ENCODE peak calls at places on chromosomes 1 and 21, in six cellular contexts. One of them, this sample, is unnamed.
A peak's percentile ranks its signal among the peaks of the same experiment; 100 is the strongest.

GRCh38 chr1:75152092-75152491 is 17.9 kb downstream of the LHX8 start:
- DNase-seq in amygdala: no peak
- DNase-seq in myocyte: no peak
- DNase-seq in tibial nerve: no peak
- DNase-seq in nucleus accumbens: no peak
- DNase-seq in CD8-positive, alpha-beta memory T cell: no peak
- DNase-seq in this sample: no peak

GRCh38 chr1:205298191-205298994 is 23.2 kb downstream of the NUAK2 start:
- DNase-seq in amygdala: no peak
- DNase-seq in myocyte: peak; percentile 86
- DNase-seq in tibial nerve: no peak
- DNase-seq in nucleus accumbens: peak; percentile 56
- DNase-seq in CD8-positive, alpha-beta memory T cell: no peak
- DNase-seq in this sample: no peak

GRCh38 chr1:29592731-29593130 is 356.4 kb downstream of the PTPRU start:
- DNase-seq in amygdala: no peak
- DNase-seq in myocyte: no peak
- DNase-seq in tibial nerve: no peak
- DNase-seq in nucleus accumbens: no peak
- DNase-seq in CD8-positive, alpha-beta memory T cell: no peak
- DNase-seq in this sample: no peak

GRCh38 chr1:66478116-66478515 is 55.8 kb upstream of the SGIP1 start:
- DNase-seq in amygdala: no peak
- DNase-seq in myocyte: peak; percentile 38
- DNase-seq in tibial nerve: no peak
- DNase-seq in nucleus accumbens: peak; percentile 7
- DNase-seq in CD8-positive, alpha-beta memory T cell: no peak
- DNase-seq in this sample: no peak

GRCh38 chr1:2098301-2098698 is 48.1 kb downstream of the PRKCZ start:
- DNase-seq in amygdala: no peak
- DNase-seq in myocyte: peak; percentile 29
- DNase-seq in tibial nerve: no peak
- DNase-seq in nucleus accumbens: peak; percentile 39
- DNase-seq in CD8-positive, alpha-beta memory T cell: no peak
- DNase-seq in this sample: no peak

GRCh38 chr21:38413958-38414506 is 84.2 kb downstream of the ERG start:
- DNase-seq in amygdala: no peak
- DNase-seq in myocyte: peak; percentile 8
- DNase-seq in tibial nerve: no peak
- DNase-seq in nucleus accumbens: no peak
- DNase-seq in CD8-positive, alpha-beta memory T cell: no peak
- DNase-seq in this sample: no peak

GRCh38 chr1:1024421-1025415 is 4.8 kb downstream of the AGRN start:
- DNase-seq in amygdala: no peak
- DNase-seq in myocyte: no peak
- DNase-seq in tibial nerve: no peak
- DNase-seq in nucleus accumbens: peak; percentile 44
- DNase-seq in CD8-positive, alpha-beta memory T cell: no peak
- DNase-seq in this sample: no peak

GRCh38 chr1:63792152-63792551 is 18.3 kb downstream of the ROR1 start:
- DNase-seq in amygdala: no peak
- DNase-seq in myocyte: no peak
- DNase-seq in tibial nerve: no peak
- DNase-seq in nucleus accumbens: no peak
- DNase-seq in CD8-positive, alpha-beta memory T cell: no peak
- DNase-seq in this sample: no peak

GRCh38 chr1:199593475-199593874 is 434.0 kb upstream of the NR5A2 start:
- DNase-seq in amygdala: no peak
- DNase-seq in myocyte: no peak
- DNase-seq in tibial nerve: no peak
- DNase-seq in nucleus accumbens: no peak
- DNase-seq in CD8-positive, alpha-beta memory T cell: no peak
- DNase-seq in this sample: no peak

GRCh38 chr21:26846036-26846931 is 1.1 kb upstream of the ADAMTS1 start:
- DNase-seq in amygdala: peak; percentile 52
- DNase-seq in myocyte: peak; percentile 80
- DNase-seq in tibial nerve: peak; percentile 71
- DNase-seq in nucleus accumbens: peak; percentile 74
- DNase-seq in CD8-positive, alpha-beta memory T cell: no peak
- DNase-seq in this sample: peak; percentile 73

GRCh38 chr1:110163591-110163990 is 13.3 kb downstream of the SLC6A17 start:
- DNase-seq in amygdala: no peak
- DNase-seq in myocyte: no peak
- DNase-seq in tibial nerve: no peak
- DNase-seq in nucleus accumbens: no peak
- DNase-seq in CD8-positive, alpha-beta memory T cell: no peak
- DNase-seq in this sample: no peak

GRCh38 chr21:37451446-37451845 is 84.9 kb downstream of the DYRK1A start:
- DNase-seq in amygdala: no peak
- DNase-seq in myocyte: no peak
- DNase-seq in tibial nerve: no peak
- DNase-seq in nucleus accumbens: no peak
- DNase-seq in CD8-positive, alpha-beta memory T cell: no peak
- DNase-seq in this sample: no peak

GRCh38 chr1:157937743-157938142 is 55.7 kb upstream of the KIRREL1 start:
- DNase-seq in amygdala: no peak
- DNase-seq in myocyte: no peak
- DNase-seq in tibial nerve: no peak
- DNase-seq in nucleus accumbens: no peak
- DNase-seq in CD8-positive, alpha-beta memory T cell: no peak
- DNase-seq in this sample: no peak

GRCh38 chr1:172117800-172118199 is 276.5 kb downstream of the DNM3 start:
- DNase-seq in amygdala: no peak
- DNase-seq in myocyte: no peak
- DNase-seq in tibial nerve: no peak
- DNase-seq in nucleus accumbens: no peak
- DNase-seq in CD8-positive, alpha-beta memory T cell: peak; percentile 58
- DNase-seq in this sample: no peak

GRCh38 chr1:157198619-157199420 is 60.6 kb upstream of the ETV3 start:
- DNase-seq in amygdala: no peak
- DNase-seq in myocyte: no peak
- DNase-seq in tibial nerve: no peak
- DNase-seq in nucleus accumbens: no peak
- DNase-seq in CD8-positive, alpha-beta memory T cell: no peak
- DNase-seq in this sample: no peak

GRCh38 chr1:193211539-193211938 is 25.1 kb upstream of the B3GALT2 start:
- DNase-seq in amygdala: no peak
- DNase-seq in myocyte: peak; percentile 27
- DNase-seq in tibial nerve: no peak
- DNase-seq in nucleus accumbens: no peak
- DNase-seq in CD8-positive, alpha-beta memory T cell: no peak
- DNase-seq in this sample: no peak

GRCh38 chr1:1021010-1021845 is 1.3 kb downstream of the AGRN start:
- DNase-seq in amygdala: no peak
- DNase-seq in myocyte: peak; percentile 86
- DNase-seq in tibial nerve: no peak
- DNase-seq in nucleus accumbens: no peak
- DNase-seq in CD8-positive, alpha-beta memory T cell: no peak
- DNase-seq in this sample: no peak

GRCh38 chr1:198179556-198179981 is 22.8 kb downstream of the NEK7 start:
- DNase-seq in amygdala: no peak
- DNase-seq in myocyte: peak; percentile 80
- DNase-seq in tibial nerve: no peak
- DNase-seq in nucleus accumbens: no peak
- DNase-seq in CD8-positive, alpha-beta memory T cell: no peak
- DNase-seq in this sample: no peak

GRCh38 chr1:94878329-94878728 is 48.6 kb downstream of the CNN3 start:
- DNase-seq in amygdala: no peak
- DNase-seq in myocyte: no peak
- DNase-seq in tibial nerve: no peak
- DNase-seq in nucleus accumbens: no peak
- DNase-seq in CD8-positive, alpha-beta memory T cell: no peak
- DNase-seq in this sample: no peak

GRCh38 chr1:75600781-75601180 is 10.1 kb downstream of the SLC44A5 start:
- DNase-seq in amygdala: no peak
- DNase-seq in myocyte: no peak
- DNase-seq in tibial nerve: no peak
- DNase-seq in nucleus accumbens: no peak
- DNase-seq in CD8-positive, alpha-beta memory T cell: no peak
- DNase-seq in this sample: no peak

GRCh38 chr21:46194374-46195334 is 10.4 kb upstream of the SPATC1L start:
- DNase-seq in amygdala: no peak
- DNase-seq in myocyte: no peak
- DNase-seq in tibial nerve: no peak
- DNase-seq in nucleus accumbens: no peak
- DNase-seq in CD8-positive, alpha-beta memory T cell: peak; percentile 16
- DNase-seq in this sample: no peak

GRCh38 chr1:179337343-179337742 is 28.4 kb upstream of the AXDND1 start:
- DNase-seq in amygdala: no peak
- DNase-seq in myocyte: no peak
- DNase-seq in tibial nerve: no peak
- DNase-seq in nucleus accumbens: no peak
- DNase-seq in CD8-positive, alpha-beta memory T cell: no peak
- DNase-seq in this sample: no peak

GRCh38 chr1:202046227-202046626 is 35.8 kb downstream of the ELF3 start:
- DNase-seq in amygdala: no peak
- DNase-seq in myocyte: no peak
- DNase-seq in tibial nerve: no peak
- DNase-seq in nucleus accumbens: no peak
- DNase-seq in CD8-positive, alpha-beta memory T cell: no peak
- DNase-seq in this sample: no peak

GRCh38 chr21:43339668-43340067 is 87.3 kb downstream of the SIK1 start:
- DNase-seq in amygdala: no peak
- DNase-seq in myocyte: no peak
- DNase-seq in tibial nerve: no peak
- DNase-seq in nucleus accumbens: no peak
- DNase-seq in CD8-positive, alpha-beta memory T cell: no peak
- DNase-seq in this sample: no peak

GRCh38 chr1:66752000-66752592 is at the start of gene DYNLT5:
- DNase-seq in amygdala: peak; percentile 22
- DNase-seq in myocyte: peak; percentile 58
- DNase-seq in tibial nerve: no peak
- DNase-seq in nucleus accumbens: peak; percentile 23
- DNase-seq in CD8-positive, alpha-beta memory T cell: no peak
- DNase-seq in this sample: no peak

GRCh38 chr1:19435851-19436465 is 49.4 kb downstream of the CAPZB start:
- DNase-seq in amygdala: no peak
- DNase-seq in myocyte: peak; percentile 64
- DNase-seq in tibial nerve: no peak
- DNase-seq in nucleus accumbens: no peak
- DNase-seq in CD8-positive, alpha-beta memory T cell: no peak
- DNase-seq in this sample: no peak

GRCh38 chr1:171441278-171441677 is 44.1 kb upstream of the PRRC2C start:
- DNase-seq in amygdala: no peak
- DNase-seq in myocyte: peak; percentile 26
- DNase-seq in tibial nerve: no peak
- DNase-seq in nucleus accumbens: no peak
- DNase-seq in CD8-positive, alpha-beta memory T cell: no peak
- DNase-seq in this sample: no peak

GRCh38 chr1:19636065-19636464 is 8.0 kb upstream of the NBL1 start:
- DNase-seq in amygdala: no peak
- DNase-seq in myocyte: no peak
- DNase-seq in tibial nerve: no peak
- DNase-seq in nucleus accumbens: no peak
- DNase-seq in CD8-positive, alpha-beta memory T cell: no peak
- DNase-seq in this sample: no peak

GRCh38 chr1:229119876-229120275 is 151.0 kb upstream of the RAB4A start:
- DNase-seq in amygdala: no peak
- DNase-seq in myocyte: no peak
- DNase-seq in tibial nerve: no peak
- DNase-seq in nucleus accumbens: no peak
- DNase-seq in CD8-positive, alpha-beta memory T cell: no peak
- DNase-seq in this sample: no peak

GRCh38 chr1:38527373-38527966 is 332.1 kb downstream of the RRAGC start:
- DNase-seq in amygdala: no peak
- DNase-seq in myocyte: no peak
- DNase-seq in tibial nerve: no peak
- DNase-seq in nucleus accumbens: no peak
- DNase-seq in CD8-positive, alpha-beta memory T cell: peak; percentile 64
- DNase-seq in this sample: no peak

GRCh38 chr1:184953600-184954219 is 20.6 kb downstream of the NIBAN1 start:
- DNase-seq in amygdala: no peak
- DNase-seq in myocyte: no peak
- DNase-seq in tibial nerve: no peak
- DNase-seq in nucleus accumbens: no peak
- DNase-seq in CD8-positive, alpha-beta memory T cell: no peak
- DNase-seq in this sample: no peak

GRCh38 chr1:179082308-179083030 is 599 bp downstream of the TOR3A start:
- DNase-seq in amygdala: no peak
- DNase-seq in myocyte: peak; percentile 50
- DNase-seq in tibial nerve: no peak
- DNase-seq in nucleus accumbens: no peak
- DNase-seq in CD8-positive, alpha-beta memory T cell: peak; percentile 59
- DNase-seq in this sample: peak; percentile 15

GRCh38 chr1:206921772-206922265 is at the start of gene FCMR:
- DNase-seq in amygdala: no peak
- DNase-seq in myocyte: no peak
- DNase-seq in tibial nerve: peak; percentile 36
- DNase-seq in nucleus accumbens: peak; percentile 35
- DNase-seq in CD8-positive, alpha-beta memory T cell: peak; percentile 67
- DNase-seq in this sample: no peak

GRCh38 chr1:117828206-117828605 is 101.2 kb downstream of the GDAP2 start:
- DNase-seq in amygdala: no peak
- DNase-seq in myocyte: no peak
- DNase-seq in tibial nerve: peak; percentile 33
- DNase-seq in nucleus accumbens: no peak
- DNase-seq in CD8-positive, alpha-beta memory T cell: no peak
- DNase-seq in this sample: no peak

This sample was measured in hippocampal formation.